ENCODE peak calls at places on chromosomes 3 and 15, in eight cellular contexts. One of them, this sample, is unnamed.

GRCh38 chr15:77905301-77905920 is 172.1 kb downstream of the TBC1D2B start:
- DNase-seq in BE2C: peak
- DNase-seq in kidney: peak
- DNase-seq in epithelial cell of esophagus: no peak
- DNase-seq in CD4-positive, alpha-beta T cell: no peak
- DNase-seq in H9: peak
- DNase-seq in neural crest cell: no peak
- DNase-seq in Calu3: no peak
- DNase-seq in this sample: no peak

GRCh38 chr3:175073209-175073905 is 214.2 kb downstream of the NAALADL2 start:
- DNase-seq in BE2C: no peak
- DNase-seq in kidney: no peak
- DNase-seq in epithelial cell of esophagus: peak
- DNase-seq in CD4-positive, alpha-beta T cell: no peak
- DNase-seq in H9: no peak
- DNase-seq in neural crest cell: no peak
- DNase-seq in Calu3: no peak
- DNase-seq in this sample: no peak

GRCh38 chr3:135083756-135084155 is 288.7 kb downstream of the EPHB1 start:
- DNase-seq in BE2C: no peak
- DNase-seq in kidney: no peak
- DNase-seq in epithelial cell of esophagus: no peak
- DNase-seq in CD4-positive, alpha-beta T cell: no peak
- DNase-seq in H9: no peak
- DNase-seq in neural crest cell: no peak
- DNase-seq in Calu3: no peak
- DNase-seq in this sample: no peak

GRCh38 chr3:193594946-193595689 is 2.1 kb downstream of the OPA1 start:
- DNase-seq in BE2C: no peak
- DNase-seq in kidney: no peak
- DNase-seq in epithelial cell of esophagus: peak
- DNase-seq in CD4-positive, alpha-beta T cell: no peak
- DNase-seq in H9: no peak
- DNase-seq in neural crest cell: no peak
- DNase-seq in Calu3: no peak
- DNase-seq in this sample: no peak

GRCh38 chr3:69510481-69511031 is 124.7 kb upstream of the FRMD4B start:
- DNase-seq in BE2C: no peak
- DNase-seq in kidney: no peak
- DNase-seq in epithelial cell of esophagus: peak
- DNase-seq in CD4-positive, alpha-beta T cell: no peak
- DNase-seq in H9: no peak
- DNase-seq in neural crest cell: no peak
- DNase-seq in Calu3: no peak
- DNase-seq in this sample: no peak

GRCh38 chr3:110261141-110261540 is 810.5 kb upstream of the NECTIN3 start:
- DNase-seq in BE2C: no peak
- DNase-seq in kidney: no peak
- DNase-seq in epithelial cell of esophagus: no peak
- DNase-seq in CD4-positive, alpha-beta T cell: no peak
- DNase-seq in H9: no peak
- DNase-seq in neural crest cell: no peak
- DNase-seq in Calu3: no peak
- DNase-seq in this sample: no peak

GRCh38 chr15:64893481-64894394 is 18.0 kb upstream of the ANKDD1A start:
- DNase-seq in BE2C: peak
- DNase-seq in kidney: peak
- DNase-seq in epithelial cell of esophagus: peak
- DNase-seq in CD4-positive, alpha-beta T cell: peak
- DNase-seq in H9: peak
- DNase-seq in neural crest cell: peak
- DNase-seq in Calu3: peak
- DNase-seq in this sample: peak

GRCh38 chr3:113594066-113594465 is 61.7 kb downstream of the SIDT1 start:
- DNase-seq in BE2C: no peak
- DNase-seq in kidney: no peak
- DNase-seq in epithelial cell of esophagus: no peak
- DNase-seq in CD4-positive, alpha-beta T cell: no peak
- DNase-seq in H9: no peak
- DNase-seq in neural crest cell: no peak
- DNase-seq in Calu3: no peak
- DNase-seq in this sample: no peak

GRCh38 chr3:10182950-10183349 is 18.2 kb downstream of the IRAK2 start:
- DNase-seq in BE2C: no peak
- DNase-seq in kidney: no peak
- DNase-seq in epithelial cell of esophagus: no peak
- DNase-seq in CD4-positive, alpha-beta T cell: no peak
- DNase-seq in H9: no peak
- DNase-seq in neural crest cell: no peak
- DNase-seq in Calu3: no peak
- DNase-seq in this sample: no peak

GRCh38 chr3:102207173-102207572 is 227.6 kb upstream of the ZPLD1 start:
- DNase-seq in BE2C: no peak
- DNase-seq in kidney: no peak
- DNase-seq in epithelial cell of esophagus: no peak
- DNase-seq in CD4-positive, alpha-beta T cell: no peak
- DNase-seq in H9: no peak
- DNase-seq in neural crest cell: no peak
- DNase-seq in Calu3: no peak
- DNase-seq in this sample: no peak

GRCh38 chr3:88180398-88180999 is 30.7 kb downstream of the C3orf38 start:
- DNase-seq in BE2C: no peak
- DNase-seq in kidney: no peak
- DNase-seq in epithelial cell of esophagus: peak
- DNase-seq in CD4-positive, alpha-beta T cell: no peak
- DNase-seq in H9: no peak
- DNase-seq in neural crest cell: no peak
- DNase-seq in Calu3: peak
- DNase-seq in this sample: peak

GRCh38 chr3:190058486-190059241 is 62.0 kb downstream of the P3H2 start:
- DNase-seq in BE2C: no peak
- DNase-seq in kidney: peak
- DNase-seq in epithelial cell of esophagus: no peak
- DNase-seq in CD4-positive, alpha-beta T cell: no peak
- DNase-seq in H9: no peak
- DNase-seq in neural crest cell: no peak
- DNase-seq in Calu3: no peak
- DNase-seq in this sample: no peak

GRCh38 chr3:194996746-194997145 is 274.2 kb downstream of the XXYLT1 start:
- DNase-seq in BE2C: no peak
- DNase-seq in kidney: no peak
- DNase-seq in epithelial cell of esophagus: no peak
- DNase-seq in CD4-positive, alpha-beta T cell: no peak
- DNase-seq in H9: peak
- DNase-seq in neural crest cell: no peak
- DNase-seq in Calu3: no peak
- DNase-seq in this sample: no peak

GRCh38 chr3:377158-377561 is 180.6 kb downstream of the CHL1 start:
- DNase-seq in BE2C: no peak
- DNase-seq in kidney: no peak
- DNase-seq in epithelial cell of esophagus: peak
- DNase-seq in CD4-positive, alpha-beta T cell: no peak
- DNase-seq in H9: no peak
- DNase-seq in neural crest cell: no peak
- DNase-seq in Calu3: no peak
- DNase-seq in this sample: no peak

GRCh38 chr3:141738636-141739363 is 702 bp downstream of the RNF7 start:
- DNase-seq in BE2C: no peak
- DNase-seq in kidney: no peak
- DNase-seq in epithelial cell of esophagus: peak
- DNase-seq in CD4-positive, alpha-beta T cell: no peak
- DNase-seq in H9: no peak
- DNase-seq in neural crest cell: no peak
- DNase-seq in Calu3: no peak
- DNase-seq in this sample: peak

GRCh38 chr3:172364374-172365027 is 83.8 kb downstream of the GHSR start:
- DNase-seq in BE2C: no peak
- DNase-seq in kidney: no peak
- DNase-seq in epithelial cell of esophagus: no peak
- DNase-seq in CD4-positive, alpha-beta T cell: no peak
- DNase-seq in H9: no peak
- DNase-seq in neural crest cell: no peak
- DNase-seq in Calu3: no peak
- DNase-seq in this sample: no peak

GRCh38 chr3:127546970-127547733 is 43.4 kb downstream of the TPRA1 start:
- DNase-seq in BE2C: peak
- DNase-seq in kidney: peak
- DNase-seq in epithelial cell of esophagus: no peak
- DNase-seq in CD4-positive, alpha-beta T cell: no peak
- DNase-seq in H9: no peak
- DNase-seq in neural crest cell: no peak
- DNase-seq in Calu3: no peak
- DNase-seq in this sample: no peak

GRCh38 chr3:62184559-62184958 is 188.8 kb downstream of the FEZF2 start:
- DNase-seq in BE2C: no peak
- DNase-seq in kidney: peak
- DNase-seq in epithelial cell of esophagus: peak
- DNase-seq in CD4-positive, alpha-beta T cell: no peak
- DNase-seq in H9: no peak
- DNase-seq in neural crest cell: no peak
- DNase-seq in Calu3: no peak
- DNase-seq in this sample: no peak
- TF ChIP-seq CTCF in BE2C: no peak
- TF ChIP-seq CTCF in kidney: no peak
- TF ChIP-seq CTCF in epithelial cell of esophagus: no peak
- TF ChIP-seq CTCF in CD4-positive, alpha-beta T cell: no peak
- TF ChIP-seq CTCF in H9: peak
- TF ChIP-seq CTCF in neural crest cell: no peak
- TF ChIP-seq CTCF in Calu3: no peak
- TF ChIP-seq CTCF in this sample: no peak

GRCh38 chr15:56049577-56049976 is 56.2 kb upstream of the NEDD4 start:
- DNase-seq in BE2C: no peak
- DNase-seq in kidney: no peak
- DNase-seq in epithelial cell of esophagus: no peak
- DNase-seq in CD4-positive, alpha-beta T cell: no peak
- DNase-seq in H9: no peak
- DNase-seq in neural crest cell: no peak
- DNase-seq in Calu3: no peak
- DNase-seq in this sample: no peak

GRCh38 chr15:56051700-56052099 is 58.3 kb upstream of the NEDD4 start:
- DNase-seq in BE2C: no peak
- DNase-seq in kidney: no peak
- DNase-seq in epithelial cell of esophagus: no peak
- DNase-seq in CD4-positive, alpha-beta T cell: no peak
- DNase-seq in H9: no peak
- DNase-seq in neural crest cell: no peak
- DNase-seq in Calu3: no peak
- DNase-seq in this sample: no peak

GRCh38 chr15:56053046-56053400 is 59.6 kb upstream of the NEDD4 start:
- DNase-seq in BE2C: no peak
- DNase-seq in kidney: no peak
- DNase-seq in epithelial cell of esophagus: no peak
- DNase-seq in CD4-positive, alpha-beta T cell: no peak
- DNase-seq in H9: no peak
- DNase-seq in neural crest cell: no peak
- DNase-seq in Calu3: no peak
- DNase-seq in this sample: no peak

GRCh38 chr15:56056626-56057025 is 63.2 kb upstream of the NEDD4 start:
- DNase-seq in BE2C: peak
- DNase-seq in kidney: no peak
- DNase-seq in epithelial cell of esophagus: no peak
- DNase-seq in CD4-positive, alpha-beta T cell: no peak
- DNase-seq in H9: no peak
- DNase-seq in neural crest cell: no peak
- DNase-seq in Calu3: no peak
- DNase-seq in this sample: no peak

DNA sequence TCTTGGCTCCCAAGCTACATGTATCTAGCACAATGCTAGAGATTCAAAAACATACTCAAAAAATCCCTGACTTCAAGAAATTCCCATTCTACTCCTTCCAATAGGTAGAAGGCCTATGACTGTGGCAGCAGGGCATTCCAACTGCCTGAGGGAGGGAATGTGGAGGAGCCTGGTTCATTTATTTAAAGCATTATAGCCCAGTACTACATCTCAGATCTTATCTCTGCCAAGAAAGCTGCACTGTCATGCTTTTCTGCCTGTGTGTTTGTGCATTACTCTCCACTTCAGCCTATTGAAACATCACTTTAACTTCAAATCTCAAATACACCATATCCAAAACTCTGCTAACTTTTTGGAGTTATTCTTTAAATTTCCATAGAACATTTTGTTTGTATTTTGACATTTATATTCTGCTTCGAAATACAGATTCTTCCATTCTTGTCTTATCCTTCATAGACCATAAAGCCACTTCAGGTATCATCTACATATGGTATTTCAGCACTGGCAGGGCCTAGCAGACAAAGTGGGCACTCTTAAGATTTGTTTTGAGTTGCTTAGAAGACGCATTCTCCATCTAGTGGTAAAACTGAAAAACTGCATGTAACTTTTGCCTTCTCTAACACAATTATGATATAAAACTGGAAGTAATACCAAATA is 59.1 kb upstream of the NEDD4 start:
- DNase-seq in BE2C: no peak
- DNase-seq in kidney: no peak
- DNase-seq in epithelial cell of esophagus: peak
- DNase-seq in CD4-positive, alpha-beta T cell: no peak
- DNase-seq in H9: no peak
- DNase-seq in neural crest cell: no peak
- DNase-seq in Calu3: no peak
- DNase-seq in this sample: no peak
- TF ChIP-seq CTCF in BE2C: peak
- TF ChIP-seq CTCF in kidney: peak
- TF ChIP-seq CTCF in epithelial cell of esophagus: peak
- TF ChIP-seq CTCF in CD4-positive, alpha-beta T cell: peak
- TF ChIP-seq CTCF in H9: peak
- TF ChIP-seq CTCF in neural crest cell: peak
- TF ChIP-seq CTCF in Calu3: peak
- TF ChIP-seq CTCF in this sample: peak

GRCh38 chr3:159263750-159264561 is 462.1 kb downstream of the MFSD1 start:
- DNase-seq in BE2C: peak
- DNase-seq in kidney: no peak
- DNase-seq in epithelial cell of esophagus: peak
- DNase-seq in CD4-positive, alpha-beta T cell: no peak
- DNase-seq in H9: no peak
- DNase-seq in neural crest cell: peak
- DNase-seq in Calu3: peak
- DNase-seq in this sample: no peak

GRCh38 chr3:159265705-159266104 is 463.9 kb downstream of the MFSD1 start:
- DNase-seq in BE2C: peak
- DNase-seq in kidney: no peak
- DNase-seq in epithelial cell of esophagus: no peak
- DNase-seq in CD4-positive, alpha-beta T cell: no peak
- DNase-seq in H9: no peak
- DNase-seq in neural crest cell: no peak
- DNase-seq in Calu3: no peak
- DNase-seq in this sample: no peak

GRCh38 chr3:159271799-159272512 is 470.1 kb downstream of the MFSD1 start:
- DNase-seq in BE2C: no peak
- DNase-seq in kidney: no peak
- DNase-seq in epithelial cell of esophagus: no peak
- DNase-seq in CD4-positive, alpha-beta T cell: no peak
- DNase-seq in H9: no peak
- DNase-seq in neural crest cell: no peak
- DNase-seq in Calu3: no peak
- DNase-seq in this sample: no peak

GRCh38 chr3:159266779-159267178 is 464.9 kb downstream of the MFSD1 start:
- DNase-seq in BE2C: peak
- DNase-seq in kidney: no peak
- DNase-seq in epithelial cell of esophagus: peak
- DNase-seq in CD4-positive, alpha-beta T cell: no peak
- DNase-seq in H9: peak
- DNase-seq in neural crest cell: peak
- DNase-seq in Calu3: peak
- DNase-seq in this sample: no peak
- TF ChIP-seq CTCF in BE2C: peak
- TF ChIP-seq CTCF in kidney: peak
- TF ChIP-seq CTCF in epithelial cell of esophagus: peak
- TF ChIP-seq CTCF in CD4-positive, alpha-beta T cell: no peak
- TF ChIP-seq CTCF in H9: peak
- TF ChIP-seq CTCF in neural crest cell: peak
- TF ChIP-seq CTCF in Calu3: peak
- TF ChIP-seq CTCF in this sample: no peak

GRCh38 chr3:53130179-53131135 is at the start of gene RFT1:
- DNase-seq in BE2C: peak
- DNase-seq in kidney: peak
- DNase-seq in epithelial cell of esophagus: peak
- DNase-seq in CD4-positive, alpha-beta T cell: peak
- DNase-seq in H9: peak
- DNase-seq in neural crest cell: peak
- DNase-seq in Calu3: peak
- DNase-seq in this sample: peak
- TF ChIP-seq CTCF in BE2C: no peak
- TF ChIP-seq CTCF in kidney: no peak
- TF ChIP-seq CTCF in epithelial cell of esophagus: no peak
- TF ChIP-seq CTCF in CD4-positive, alpha-beta T cell: no peak
- TF ChIP-seq CTCF in H9: peak
- TF ChIP-seq CTCF in neural crest cell: peak
- TF ChIP-seq CTCF in Calu3: no peak
- TF ChIP-seq CTCF in this sample: no peak

This sample was measured in CD8-positive, alpha-beta T cell.